ENCODE peak calls at places on chromosomes 5 and 9, in seven cellular contexts. C is H1, Z is IMR-90, H is neuronal stem cell, P is mesendoderm, S is mesenchymal stem cell, I is trophoblast cell. J is an unnamed sample.

GRCh38 chr9:76218868-76219462 is 175.3 kb downstream of the RFK start:
- DNase-seq in S (no peak), C (no peak), P (peak; percentile 81), I (no peak), Z (no peak), H (peak; percentile 17), J (no peak)

GRCh38 chr5:33272288-33272687 is 168.5 kb upstream of the TARS1 start:
- DNase-seq in H (no peak), C (no peak), S (peak; percentile 68), Z (peak; percentile 94), P (no peak), I (no peak), J (no peak)

GRCh38 chr9:110443146-110443877 is 105.6 kb upstream of the TXNDC8 start:
- DNase-seq in I (peak; percentile 34), Z (peak; percentile 84), P (no peak), H (no peak), C (no peak), S (peak; percentile 93), J (no peak)

GRCh38 chr5:146082798-146083197 is 22.6 kb downstream of the PLAC8L1 start:
- DNase-seq in C (no peak), H (no peak), Z (no peak), S (no peak), P (no peak), I (no peak), J (no peak)

GRCh38 chr5:96868603-96869371 is 7.5 kb upstream of the ERAP2 start:
- DNase-seq in S (peak; percentile 72), H (peak; percentile 30), C (no peak), I (peak; percentile 37), P (peak; percentile 81), Z (peak; percentile 82), J (no peak)

GRCh38 chr5:131381011-131381410 is 117.2 kb downstream of the CDC42SE2 start:
- DNase-seq in Z (peak; percentile 25), I (no peak), H (no peak), P (no peak), S (peak; percentile 51), C (no peak), J (no peak)

GRCh38 chr5:108028883-108029282 is 353.0 kb downstream of the FBXL17 start:
- DNase-seq in P (no peak), Z (no peak), I (no peak), H (no peak), C (no peak), S (no peak), J (no peak)

GRCh38 chr5:89246252-89246651 is 363.3 kb upstream of the MEF2C start:
- DNase-seq in H (no peak), I (no peak), P (no peak), Z (peak; percentile 17), S (peak; percentile 6), C (no peak), J (no peak)

GRCh38 chr9:89684218-89684617 is 79.4 kb downstream of the GADD45G start:
- DNase-seq in C (no peak), S (no peak), H (no peak), P (no peak), I (no peak), Z (no peak), J (no peak)

GRCh38 chr9:107976767-107977166 is 487.2 kb upstream of the KLF4 start:
- DNase-seq in S (peak; percentile 25), P (no peak), I (no peak), H (no peak), C (no peak), Z (no peak), J (no peak)

GRCh38 chr5:59571077-59571476 is 322.4 kb downstream of the PDE4D start:
- DNase-seq in P (no peak), C (no peak), H (no peak), S (no peak), I (no peak), Z (no peak), J (no peak)

GRCh38 chr9:108671156-108671555 is 184.6 kb downstream of the ACTL7B start:
- DNase-seq in P (peak; percentile 71), Z (peak; percentile 1), H (peak; percentile 12), S (peak; percentile 32), C (no peak), I (peak; percentile 49), J (peak; percentile 36)

GRCh38 chr5:2254404-2254803 is 371.7 kb upstream of the IRX4 start:
- DNase-seq in C (no peak), H (no peak), Z (no peak), P (no peak), S (no peak), I (no peak), J (no peak)

GRCh38 chr5:2256646-2257288 is 374.0 kb upstream of the IRX4 start:
- DNase-seq in P (no peak), C (no peak), H (no peak), S (no peak), I (no peak), Z (no peak), J (no peak)

GRCh38 chr5:2253063-2253653 is 370.4 kb upstream of the IRX4 start:
- DNase-seq in P (no peak), H (no peak), C (no peak), I (no peak), Z (no peak), S (no peak), J (no peak)

GRCh38 chr5:2255915-2256645 is 373.4 kb upstream of the IRX4 start:
- DNase-seq in I (no peak), C (no peak), H (no peak), S (no peak), P (no peak), Z (no peak), J (no peak)

GRCh38 chr5:2254880-2255750 is 372.4 kb upstream of the IRX4 start:
- DNase-seq in C (no peak), I (no peak), Z (no peak), S (no peak), H (no peak), P (no peak), J (no peak)
- H3K18ac ChIP-seq in C (no peak overlapping the region), I (no peak overlapping the region), Z (no peak overlapping the region), S (no peak overlapping the region), H (no peak overlapping the region), P (no peak overlapping the region), J (no peak overlapping the region)

GRCh38 chr9:135378751-135379150 is 100.8 kb upstream of the PPP1R26 start:
- DNase-seq in I (no peak), P (no peak), C (no peak), H (no peak), Z (no peak), S (no peak), J (no peak)
- H3K18ac ChIP-seq in I (no peak overlapping the region), P (no peak overlapping the region), C (no peak overlapping the region), H (peak overlapping the region; percentile 17), Z (no peak overlapping the region), S (no peak overlapping the region), J (no peak overlapping the region)

GRCh38 chr9:71524996-71525580 is 243.2 kb downstream of the CEMIP2 start:
- DNase-seq in H (no peak), Z (no peak), C (no peak), P (no peak), I (no peak), S (no peak), J (no peak)
- H3K18ac ChIP-seq in H (no peak overlapping the region), Z (no peak overlapping the region), C (no peak overlapping the region), P (no peak overlapping the region), I (no peak overlapping the region), S (no peak overlapping the region), J (no peak overlapping the region)

DNA sequence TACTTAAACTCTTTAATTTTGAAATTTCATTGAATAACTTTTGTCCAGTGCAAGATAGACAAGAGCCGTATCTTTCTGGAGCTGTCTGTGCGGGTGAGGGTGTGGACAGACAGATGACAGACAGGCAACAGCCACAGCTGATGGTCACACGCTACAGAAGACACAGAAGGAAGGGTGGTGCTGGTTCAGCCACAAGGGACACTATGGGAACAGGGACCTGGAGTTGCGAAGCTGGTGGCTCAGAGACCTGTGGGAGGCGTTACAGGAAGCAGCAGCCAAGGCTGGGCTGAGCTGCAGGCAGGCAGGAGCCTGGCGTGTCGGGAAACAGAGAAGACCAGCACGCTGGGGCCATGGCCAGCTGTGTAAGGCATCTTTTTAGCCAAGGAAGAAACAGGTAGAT is 104.4 kb downstream of the WNK2 start:
- DNase-seq in C (peak; percentile 48), H (no peak), I (peak; percentile 77), S (no peak), Z (no peak), P (peak; percentile 54), J (peak; percentile 62)
- H3K18ac ChIP-seq in C (no peak overlapping the region), H (no peak overlapping the region), I (no peak overlapping the region), S (no peak overlapping the region), Z (no peak overlapping the region), P (no peak overlapping the region), J (no peak overlapping the region)

GRCh38 chr5:128532127-128532526 is 5.9 kb downstream of the FBN2 start:
- DNase-seq in P (peak; percentile 90), S (no peak), I (no peak), H (peak; percentile 9), C (no peak), Z (no peak), J (peak; percentile 39)
- H3K18ac ChIP-seq in P (no peak overlapping the region), S (no peak overlapping the region), I (peak overlapping the region; percentile 75), H (no peak overlapping the region), C (no peak overlapping the region), Z (no peak overlapping the region), J (no peak overlapping the region)

DNA sequence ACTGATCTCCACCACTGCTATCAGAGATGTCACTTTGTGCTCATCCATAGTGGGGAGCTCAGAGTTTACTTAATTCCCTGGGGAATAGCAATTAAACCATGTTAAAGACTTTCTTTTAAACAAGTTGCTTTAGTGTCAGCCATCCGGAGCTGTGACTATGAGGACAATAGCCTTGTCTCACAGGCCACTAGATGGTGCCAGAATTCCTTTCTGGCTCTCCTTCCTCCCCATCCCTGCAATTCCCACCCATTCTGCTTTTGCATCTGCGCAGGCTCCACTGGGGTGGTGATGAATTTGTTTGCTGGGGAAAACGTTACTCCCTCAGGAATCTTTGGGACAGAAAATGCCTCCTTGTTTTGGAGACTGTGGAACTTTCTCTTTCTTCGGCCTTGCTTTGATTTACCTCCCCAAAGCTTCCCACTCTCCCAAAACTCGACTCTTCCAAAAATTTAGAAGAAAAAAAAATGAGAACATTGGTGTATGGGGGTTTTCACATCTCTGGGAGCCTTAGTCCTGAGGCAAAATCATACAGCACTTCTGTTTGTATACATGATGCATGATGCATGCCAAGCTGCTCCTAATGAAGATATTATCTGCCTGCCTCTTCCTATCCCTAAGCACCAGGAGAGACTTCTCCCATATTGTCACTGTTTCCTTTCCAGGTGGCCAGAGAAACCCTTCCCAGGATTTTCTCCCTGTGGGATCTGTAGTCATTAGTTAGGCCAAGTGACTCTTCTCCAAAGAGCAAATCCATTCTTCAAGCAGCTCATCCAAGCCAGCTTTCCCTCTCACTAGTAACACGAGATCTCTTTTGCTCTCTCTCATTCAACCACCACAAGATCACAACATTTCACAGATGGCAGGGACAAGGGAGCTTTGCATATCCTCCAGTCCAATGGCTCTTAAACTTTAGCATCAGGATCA is 466.1 kb downstream of the TLR4 start:
- DNase-seq in H (peak; percentile 51), C (peak; percentile 60), P (peak; percentile 80), S (peak; percentile 52), I (peak; percentile 16), Z (no peak), J (peak; percentile 74)
- H3K18ac ChIP-seq in H (no peak overlapping the region), C (no peak overlapping the region), P (no peak overlapping the region), S (no peak overlapping the region), I (no peak overlapping the region), Z (no peak overlapping the region), J (no peak overlapping the region)

GRCh38 chr9:97299809-97300414 is 7.5 kb upstream of the CCDC180 start:
- DNase-seq in P (no peak), Z (no peak), H (no peak), I (no peak), C (no peak), S (no peak), J (no peak)
- H3K18ac ChIP-seq in P (no peak overlapping the region), Z (no peak overlapping the region), H (no peak overlapping the region), I (no peak overlapping the region), C (no peak overlapping the region), S (no peak overlapping the region), J (no peak overlapping the region)

GRCh38 chr5:80761176-80761575 is 106.4 kb upstream of the DHFR start:
- DNase-seq in Z (no peak), P (peak; percentile 77), C (no peak), S (no peak), H (no peak), I (peak; percentile 38), J (peak; percentile 85)
- H3K18ac ChIP-seq in Z (no peak overlapping the region), P (no peak overlapping the region), C (no peak overlapping the region), S (no peak overlapping the region), H (no peak overlapping the region), I (no peak overlapping the region), J (no peak overlapping the region)

J was measured in H9.